ENCODE peak calls at places on chromosomes 5 and 9, in five cellular contexts. One of them, this sample, is unnamed.

GRCh38 chr5:128062172-128062746 is 21.3 kb upstream of the SLC12A2 start:
- DNase-seq in K562: no peak
- DNase-seq in WERI-Rb-1: no peak
- DNase-seq in fibroblast of villous mesenchyme: peak
- DNase-seq in Panc1: no peak
- DNase-seq in this sample: no peak

GRCh38 chr9:38362912-38363588 is 29.5 kb upstream of the ALDH1B1 start:
- DNase-seq in K562: peak
- DNase-seq in WERI-Rb-1: no peak
- DNase-seq in fibroblast of villous mesenchyme: peak
- DNase-seq in Panc1: peak
- DNase-seq in this sample: peak

GRCh38 chr9:111940697-111941096 is 44.1 kb downstream of the UGCG start:
- DNase-seq in K562: no peak
- DNase-seq in WERI-Rb-1: no peak
- DNase-seq in fibroblast of villous mesenchyme: no peak
- DNase-seq in Panc1: no peak
- DNase-seq in this sample: no peak

GRCh38 chr9:97349400-97349799 is 41.9 kb downstream of the CCDC180 start:
- DNase-seq in K562: no peak
- DNase-seq in WERI-Rb-1: no peak
- DNase-seq in fibroblast of villous mesenchyme: no peak
- DNase-seq in Panc1: no peak
- DNase-seq in this sample: no peak

GRCh38 chr9:97711223-97711626 is 14.1 kb upstream of the XPA start:
- DNase-seq in K562: no peak
- DNase-seq in WERI-Rb-1: no peak
- DNase-seq in fibroblast of villous mesenchyme: no peak
- DNase-seq in Panc1: no peak
- DNase-seq in this sample: no peak

GRCh38 chr5:59833448-59833847 is 60.1 kb downstream of the PDE4D start:
- DNase-seq in K562: no peak
- DNase-seq in WERI-Rb-1: no peak
- DNase-seq in fibroblast of villous mesenchyme: no peak
- DNase-seq in Panc1: no peak
- DNase-seq in this sample: no peak

GRCh38 chr5:68683632-68684035 is 410.2 kb upstream of the SLC30A5 start:
- DNase-seq in K562: no peak
- DNase-seq in WERI-Rb-1: no peak
- DNase-seq in fibroblast of villous mesenchyme: peak
- DNase-seq in Panc1: peak
- DNase-seq in this sample: no peak

GRCh38 chr5:41071975-41072374 is 833 bp upstream of the MROH2B start:
- DNase-seq in K562: no peak
- DNase-seq in WERI-Rb-1: no peak
- DNase-seq in fibroblast of villous mesenchyme: peak
- DNase-seq in Panc1: no peak
- DNase-seq in this sample: no peak

GRCh38 chr9:71146511-71146910 is 25.1 kb upstream of the TRPM3 start:
- DNase-seq in K562: no peak
- DNase-seq in WERI-Rb-1: no peak
- DNase-seq in fibroblast of villous mesenchyme: no peak
- DNase-seq in Panc1: no peak
- DNase-seq in this sample: no peak

GRCh38 chr9:69218166-69218565 is 44.1 kb downstream of the TJP2 start:
- DNase-seq in K562: no peak
- DNase-seq in WERI-Rb-1: no peak
- DNase-seq in fibroblast of villous mesenchyme: no peak
- DNase-seq in Panc1: no peak
- DNase-seq in this sample: no peak

GRCh38 chr5:138981606-138982005 is 106.5 kb upstream of the LRRTM2 start:
- DNase-seq in K562: no peak
- DNase-seq in WERI-Rb-1: no peak
- DNase-seq in fibroblast of villous mesenchyme: no peak
- DNase-seq in Panc1: no peak
- DNase-seq in this sample: no peak

GRCh38 chr9:130766904-130767262 is 68.2 kb upstream of the ABL1 start:
- DNase-seq in K562: no peak
- DNase-seq in WERI-Rb-1: no peak
- DNase-seq in fibroblast of villous mesenchyme: no peak
- DNase-seq in Panc1: no peak
- DNase-seq in this sample: no peak

GRCh38 chr9:131076347-131077195 is 19.8 kb upstream of the AIF1L start:
- DNase-seq in K562: peak
- DNase-seq in WERI-Rb-1: no peak
- DNase-seq in fibroblast of villous mesenchyme: no peak
- DNase-seq in Panc1: no peak
- DNase-seq in this sample: no peak

GRCh38 chr5:129830288-129830687 is 74.0 kb upstream of the CHSY3 start:
- DNase-seq in K562: no peak
- DNase-seq in WERI-Rb-1: no peak
- DNase-seq in fibroblast of villous mesenchyme: no peak
- DNase-seq in Panc1: no peak
- DNase-seq in this sample: no peak

GRCh38 chr5:146813748-146814147 is 64.8 kb downstream of the PPP2R2B start:
- DNase-seq in K562: no peak
- DNase-seq in WERI-Rb-1: no peak
- DNase-seq in fibroblast of villous mesenchyme: no peak
- DNase-seq in Panc1: no peak
- DNase-seq in this sample: no peak

GRCh38 chr5:148976569-148977321 is 86.1 kb downstream of the SH3TC2 start:
- DNase-seq in K562: no peak
- DNase-seq in WERI-Rb-1: no peak
- DNase-seq in fibroblast of villous mesenchyme: no peak
- DNase-seq in Panc1: no peak
- DNase-seq in this sample: no peak

GRCh38 chr5:10145922-10146321 is 103.8 kb downstream of the ATPSCKMT start:
- DNase-seq in K562: no peak
- DNase-seq in WERI-Rb-1: no peak
- DNase-seq in fibroblast of villous mesenchyme: peak
- DNase-seq in Panc1: peak
- DNase-seq in this sample: peak

GRCh38 chr5:159933531-159934485 is 17.5 kb downstream of the ADRA1B start:
- DNase-seq in K562: no peak
- DNase-seq in WERI-Rb-1: no peak
- DNase-seq in fibroblast of villous mesenchyme: no peak
- DNase-seq in Panc1: no peak
- DNase-seq in this sample: no peak

GRCh38 chr5:153965102-153965645 is 73.5 kb downstream of the FAM114A2 start:
- DNase-seq in K562: peak
- DNase-seq in WERI-Rb-1: peak
- DNase-seq in fibroblast of villous mesenchyme: peak
- DNase-seq in Panc1: peak
- DNase-seq in this sample: peak

GRCh38 chr5:159240301-159240870 is 22.7 kb upstream of the UBLCP1 start:
- DNase-seq in K562: no peak
- DNase-seq in WERI-Rb-1: no peak
- DNase-seq in fibroblast of villous mesenchyme: peak
- DNase-seq in Panc1: peak
- DNase-seq in this sample: no peak

DNA sequence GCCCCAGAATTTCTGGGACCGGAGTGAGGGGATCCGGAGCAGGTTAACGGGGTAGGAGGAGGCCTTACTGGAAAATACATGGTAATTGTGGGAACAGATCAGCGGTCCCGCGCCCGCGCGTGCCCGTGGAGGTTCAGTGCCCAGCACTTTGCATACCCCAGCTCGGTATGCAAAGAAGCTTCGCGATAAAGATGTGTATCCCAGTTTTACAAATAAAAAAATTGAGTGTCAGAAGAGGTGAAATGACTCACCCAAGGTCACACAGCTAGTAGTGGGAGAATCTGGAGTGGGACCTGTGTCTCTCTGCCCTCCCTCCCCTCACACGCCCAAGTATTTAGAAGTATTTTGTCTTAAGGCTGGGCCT is 965 bp downstream of the NEURL1B start:
- DNase-seq in K562: no peak
- DNase-seq in WERI-Rb-1: no peak
- DNase-seq in fibroblast of villous mesenchyme: peak
- DNase-seq in Panc1: no peak
- DNase-seq in this sample: no peak
- H3K4me3 ChIP-seq in K562: no peak
- H3K4me3 ChIP-seq in WERI-Rb-1: peak
- H3K4me3 ChIP-seq in fibroblast of villous mesenchyme: peak
- H3K4me3 ChIP-seq in Panc1: peak
- H3K4me3 ChIP-seq in this sample: peak

DNA sequence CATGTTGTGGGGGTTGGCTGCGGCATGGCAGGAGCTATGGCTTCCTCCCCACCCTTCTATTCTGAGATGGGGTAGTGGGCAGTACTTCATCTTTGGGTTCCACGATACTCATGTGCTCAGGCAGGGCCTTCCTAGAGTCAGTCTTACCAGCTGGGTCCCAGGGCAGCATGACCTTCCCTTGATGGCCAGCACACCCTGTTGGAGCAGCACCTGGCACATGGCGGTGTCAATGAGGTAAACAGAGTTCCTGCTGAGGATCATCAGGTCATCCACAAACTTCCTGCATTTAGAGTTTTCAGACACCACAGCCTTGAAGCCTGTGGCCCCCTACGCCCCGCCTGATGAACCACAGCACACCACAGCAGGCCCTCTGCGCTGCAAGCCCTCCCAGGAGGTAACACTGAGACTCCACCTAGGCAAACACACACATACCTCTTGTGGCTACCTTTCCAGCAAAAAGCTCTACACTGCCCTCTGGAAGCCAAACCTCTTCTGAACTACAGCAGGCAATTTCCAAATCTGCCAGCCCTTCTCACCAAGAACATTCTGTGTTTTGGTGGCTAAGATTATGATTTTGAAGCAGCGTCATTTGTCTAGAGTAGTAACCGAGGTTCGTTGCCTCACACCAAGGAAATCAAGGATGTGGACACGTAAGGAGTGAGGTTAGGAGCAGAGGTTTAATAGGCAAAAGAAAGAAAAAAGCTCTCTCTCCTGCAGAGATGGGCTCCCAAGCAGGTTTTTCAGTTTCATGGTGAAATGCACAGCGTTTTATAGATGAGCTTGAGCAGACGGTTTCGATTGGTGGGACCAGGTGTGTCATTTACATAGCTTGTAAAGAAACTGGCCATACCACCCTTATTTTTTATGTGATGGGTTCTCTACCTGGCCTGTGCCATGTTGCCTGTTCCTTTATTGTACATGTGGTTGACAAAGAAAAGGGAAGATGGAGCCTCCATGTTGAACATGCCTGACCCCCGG is 20.3 kb upstream of the TMEM174 start:
- DNase-seq in K562: no peak
- DNase-seq in WERI-Rb-1: no peak
- DNase-seq in fibroblast of villous mesenchyme: no peak
- DNase-seq in Panc1: no peak
- DNase-seq in this sample: peak
- H3K4me3 ChIP-seq in K562: no peak
- H3K4me3 ChIP-seq in WERI-Rb-1: no peak
- H3K4me3 ChIP-seq in fibroblast of villous mesenchyme: no peak
- H3K4me3 ChIP-seq in Panc1: no peak
- H3K4me3 ChIP-seq in this sample: no peak

GRCh38 chr9:14715102-14715501 is 7.4 kb downstream of the CER1 start:
- DNase-seq in K562: no peak
- DNase-seq in WERI-Rb-1: no peak
- DNase-seq in fibroblast of villous mesenchyme: no peak
- DNase-seq in Panc1: no peak
- DNase-seq in this sample: no peak

GRCh38 chr9:14710804-14711203 is 11.7 kb downstream of the CER1 start:
- DNase-seq in K562: no peak
- DNase-seq in WERI-Rb-1: no peak
- DNase-seq in fibroblast of villous mesenchyme: peak
- DNase-seq in Panc1: no peak
- DNase-seq in this sample: no peak

GRCh38 chr9:14713187-14713799 is 9.2 kb downstream of the CER1 start:
- DNase-seq in K562: no peak
- DNase-seq in WERI-Rb-1: no peak
- DNase-seq in fibroblast of villous mesenchyme: no peak
- DNase-seq in Panc1: no peak
- DNase-seq in this sample: no peak
- H3K4me3 ChIP-seq in K562: no peak
- H3K4me3 ChIP-seq in WERI-Rb-1: no peak
- H3K4me3 ChIP-seq in fibroblast of villous mesenchyme: no peak
- H3K4me3 ChIP-seq in Panc1: no peak
- H3K4me3 ChIP-seq in this sample: no peak

GRCh38 chr9:2242778-2243395 is 227.7 kb downstream of the SMARCA2 start:
- DNase-seq in K562: no peak
- DNase-seq in WERI-Rb-1: no peak
- DNase-seq in fibroblast of villous mesenchyme: no peak
- DNase-seq in Panc1: no peak
- DNase-seq in this sample: peak

GRCh38 chr9:2243666-2244555 is 228.8 kb downstream of the SMARCA2 start:
- DNase-seq in K562: peak
- DNase-seq in WERI-Rb-1: no peak
- DNase-seq in fibroblast of villous mesenchyme: peak
- DNase-seq in Panc1: no peak
- DNase-seq in this sample: no peak

GRCh38 chr9:2241461-2241874 is 226.3 kb downstream of the SMARCA2 start:
- DNase-seq in K562: peak
- DNase-seq in WERI-Rb-1: peak
- DNase-seq in fibroblast of villous mesenchyme: no peak
- DNase-seq in Panc1: no peak
- DNase-seq in this sample: no peak

GRCh38 chr9:2241875-2242741 is 227.0 kb downstream of the SMARCA2 start:
- DNase-seq in K562: peak
- DNase-seq in WERI-Rb-1: peak
- DNase-seq in fibroblast of villous mesenchyme: peak
- DNase-seq in Panc1: no peak
- DNase-seq in this sample: peak
- H3K4me3 ChIP-seq in K562: peak
- H3K4me3 ChIP-seq in WERI-Rb-1: peak
- H3K4me3 ChIP-seq in fibroblast of villous mesenchyme: peak
- H3K4me3 ChIP-seq in Panc1: peak
- H3K4me3 ChIP-seq in this sample: peak

DNA sequence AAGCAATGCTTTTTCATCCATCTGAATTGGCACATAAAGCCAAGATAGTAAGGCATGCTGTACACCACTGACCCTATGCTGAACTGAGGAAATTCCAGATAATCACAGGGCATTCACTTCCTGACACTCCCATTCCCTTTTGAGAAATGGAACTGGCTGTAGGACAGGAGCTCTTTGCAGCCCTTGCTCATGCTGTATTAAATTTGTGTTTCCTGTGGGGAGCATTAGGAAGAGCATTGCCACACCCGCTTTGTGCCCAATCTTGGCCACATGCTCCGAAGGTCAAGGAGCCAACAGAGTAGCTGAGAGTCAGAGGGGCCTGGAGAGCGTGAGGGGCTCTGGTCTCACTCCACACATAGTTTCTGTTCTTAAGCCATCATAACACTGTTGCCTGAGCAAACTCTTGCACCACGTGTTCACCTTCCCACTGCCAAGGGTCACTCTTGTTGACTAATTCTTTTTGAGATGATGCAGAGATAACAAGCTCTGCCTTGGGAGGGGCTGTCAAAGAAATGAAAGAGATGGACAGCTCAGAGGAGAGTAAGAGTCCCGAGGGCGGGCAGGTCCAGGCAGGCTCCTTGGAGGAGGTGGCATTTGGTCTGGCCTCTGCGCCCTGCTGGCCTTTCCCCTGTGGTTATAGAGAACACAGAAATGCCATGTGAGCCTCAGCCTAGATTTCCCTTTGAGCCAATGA is 31.7 kb upstream of the ARAP3 start:
- DNase-seq in K562: no peak
- DNase-seq in WERI-Rb-1: no peak
- DNase-seq in fibroblast of villous mesenchyme: peak
- DNase-seq in Panc1: no peak
- DNase-seq in this sample: peak
- H3K4me3 ChIP-seq in K562: no peak
- H3K4me3 ChIP-seq in WERI-Rb-1: no peak
- H3K4me3 ChIP-seq in fibroblast of villous mesenchyme: no peak
- H3K4me3 ChIP-seq in Panc1: no peak
- H3K4me3 ChIP-seq in this sample: no peak

This sample was measured in Caco-2.